ENCODE peak calls at places on chromosome X, in four cellular contexts. Z is IMR-90, Q is PC-9, W is HFFc6. B is an unnamed sample.
A peak's percentile ranks its signal among the peaks of the same experiment; 100 is the strongest.

GRCh38 chrX:48919947-48920712 is 1.3 kb upstream of the PIM2 start:
- DNase-seq in Z (no peak), Q (no peak), W (no peak), B (no peak)

GRCh38 chrX:133670394-133670793 is 255.1 kb upstream of the GPC4 start:
- DNase-seq in W (no peak), Z (peak; percentile 31), Q (peak; percentile 13), B (peak; percentile 20)

GRCh38 chrX:1673337-1673736 is 58.5 kb downstream of the ASMT start:
- DNase-seq in Q (no peak), Z (no peak), W (no peak), B (peak; percentile 44)

GRCh38 chrX:112653017-112653416 is 26.7 kb downstream of the LHFPL1 start:
- DNase-seq in Z (no peak), W (no peak), Q (no peak), B (no peak)

GRCh38 chrX:10117864-10118377 is 38.9 kb upstream of the CLCN4 start:
- DNase-seq in Q (no peak), Z (no peak), W (no peak), B (no peak)

GRCh38 chrX:39144323-39144722 is 343.1 kb downstream of the MID1IP1 start:
- DNase-seq in Q (no peak), W (no peak), Z (no peak), B (no peak)

GRCh38 chrX:123818243-123818642 is 41.6 kb upstream of the XIAP start:
- DNase-seq in Q (peak; percentile 34), W (peak; percentile 87), Z (peak; percentile 84), B (peak; percentile 37)

GRCh38 chrX:39162322-39162721 is 361.1 kb downstream of the MID1IP1 start:
- DNase-seq in Z (no peak), W (no peak), Q (no peak), B (no peak)

GRCh38 chrX:109475174-109475891 is 6.6 kb downstream of the GUCY2F start:
- DNase-seq in Z (peak; percentile 34), Q (peak; percentile 26), W (peak; percentile 21), B (peak; percentile 41)

GRCh38 chrX:23610491-23610890 is 56.8 kb upstream of the PRDX4 start:
- DNase-seq in Z (peak; percentile 3), Q (no peak), W (no peak), B (no peak)

GRCh38 chrX:107729558-107730297 is 45.9 kb downstream of the TSC22D3 start:
- DNase-seq in Q (peak; percentile 68), W (no peak), Z (no peak), B (peak; percentile 21)

GRCh38 chrX:31423575-31424284 is 351.9 kb upstream of the FTHL17 start:
- DNase-seq in Q (peak; percentile 15), W (peak; percentile 18), Z (peak; percentile 62), B (peak; percentile 60)

GRCh38 chrX:110310000-110310790 is 7.7 kb downstream of the AMMECR1 start:
- DNase-seq in Q (no peak), W (no peak), Z (no peak), B (no peak)

GRCh38 chrX:46587753-46588171 is 14.2 kb downstream of the CHST7 start:
- DNase-seq in Z (no peak), Q (no peak), W (no peak), B (no peak)

GRCh38 chrX:48957477-48957826 is at the start of gene OTUD5:
- DNase-seq in Z (no peak), Q (no peak), W (no peak), B (peak; percentile 71)

GRCh38 chrX:153225438-153226098 is 46.5 kb downstream of the MAGEA1 start:
- DNase-seq in W (no peak), Q (no peak), Z (no peak), B (no peak)

GRCh38 chrX:48965959-48966358 is 5.7 kb downstream of the KCND1 start:
- DNase-seq in Q (no peak), W (no peak), Z (no peak), B (no peak)

GRCh38 chrX:126165401-126165720 is 728 bp downstream of the DCAF12L2 start:
- DNase-seq in W (no peak), Q (no peak), Z (no peak), B (no peak)

GRCh38 chrX:15737957-15738685 is at the start of gene CA5B:
- DNase-seq in Q (peak; percentile 99), Z (peak; percentile 57), W (peak; percentile 48), B (peak; percentile 99)

GRCh38 chrX:86946569-86946968 is 571.0 kb upstream of the KLHL4 start:
- DNase-seq in W (no peak), Q (peak; percentile 0), Z (peak; percentile 24), B (peak; percentile 3)

GRCh38 chrX:16786791-16787735 is 797 bp downstream of the TXLNG start:
- DNase-seq in Z (no peak), Q (peak; percentile 11), W (peak; percentile 0), B (peak; percentile 21)

GRCh38 chrX:107574054-107574683 is 54.1 kb upstream of the PRPS1 start:
- DNase-seq in W (peak; percentile 74), Z (peak; percentile 85), Q (no peak), B (no peak)

GRCh38 chrX:38847903-38848230 is 46.6 kb downstream of the MID1IP1 start:
- DNase-seq in W (no peak), Z (no peak), Q (no peak), B (no peak)

GRCh38 chrX:22118161-22118830 is 86.2 kb downstream of the PHEX start:
- DNase-seq in Q (peak; percentile 5), W (no peak), Z (peak; percentile 23), B (no peak)

GRCh38 chrX:112705726-112706125 is 26.0 kb upstream of the LHFPL1 start:
- DNase-seq in Q (no peak), Z (no peak), W (no peak), B (no peak)

GRCh38 chrX:16138108-16138427 is 14.7 kb downstream of the GRPR start:
- DNase-seq in Z (no peak), Q (no peak), W (no peak), B (no peak)

GRCh38 chrX:25023908-25024307 is 8.1 kb upstream of the ARX start:
- DNase-seq in W (no peak), Z (no peak), Q (no peak), B (no peak)

GRCh38 chrX:25020391-25021131 is 4.8 kb upstream of the ARX start:
- DNase-seq in Q (peak; percentile 40), Z (no peak), W (no peak), B (peak; percentile 59)

GRCh38 chrX:25021132-25021498 is 5.3 kb upstream of the ARX start:
- DNase-seq in Z (no peak), Q (no peak), W (no peak), B (no peak)

GRCh38 chrX:25019707-25020390 is 4.1 kb upstream of the ARX start:
- DNase-seq in Z (no peak), Q (no peak), W (no peak), B (no peak)

GRCh38 chrX:25022499-25023325 is 6.9 kb upstream of the ARX start:
- DNase-seq in Z (no peak), W (no peak), Q (no peak), B (no peak)
- TF ChIP-seq CTCF in Z (no peak), W (peak; percentile 33), Q (no peak), B (no peak)

DNA sequence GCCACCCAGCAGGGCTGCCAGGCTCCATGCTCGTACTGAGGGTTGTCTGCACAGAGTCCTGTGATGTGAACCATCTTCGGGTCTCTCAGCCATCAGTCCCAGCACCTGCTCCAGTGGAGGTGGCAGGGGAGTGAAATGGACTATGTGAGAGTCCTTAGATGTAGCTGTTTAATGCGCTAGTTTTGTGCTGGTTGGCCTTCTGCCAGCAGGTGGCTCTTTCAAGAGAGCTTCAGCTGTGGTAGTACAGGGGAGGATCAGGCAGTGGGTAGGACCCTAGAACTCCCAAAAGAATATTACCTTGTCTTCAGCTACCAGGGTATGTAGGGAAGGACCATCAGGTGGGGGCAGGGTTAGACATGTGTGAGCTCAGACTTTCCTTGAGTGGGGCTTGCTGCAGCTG is 1066.0 kb downstream of the GLUD2 start:
- DNase-seq in Z (no peak), W (no peak), Q (no peak), B (no peak)
- TF ChIP-seq CTCF in Z (no peak), W (no peak), Q (no peak), B (no peak)

DNA sequence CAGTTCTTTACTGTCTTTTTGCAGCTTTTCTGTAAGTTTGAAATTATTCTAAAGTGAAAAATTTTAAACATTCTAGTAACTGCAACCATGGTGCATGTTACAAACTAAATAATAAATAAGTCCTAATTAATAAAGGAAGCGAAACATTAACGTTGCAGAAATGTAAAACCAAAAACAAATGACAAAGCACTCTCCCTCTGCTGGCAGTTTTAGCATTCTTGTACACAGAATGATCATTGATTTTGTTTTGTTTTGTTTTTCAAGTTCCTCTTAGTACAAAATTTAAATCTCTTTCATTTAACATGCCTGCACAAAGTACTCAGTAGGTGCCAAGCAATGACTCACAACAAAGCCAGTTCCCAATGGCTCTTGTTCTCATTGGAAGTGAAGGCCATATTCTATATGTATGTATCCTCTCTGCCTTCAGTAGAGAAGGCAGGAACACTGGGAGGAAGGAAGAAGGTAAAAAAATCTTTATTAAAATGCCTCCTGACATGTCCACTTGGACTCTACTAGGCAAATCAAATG is 13.7 kb upstream of the TMSB4X start:
- DNase-seq in Z (no peak), W (no peak), Q (no peak), B (no peak)
- TF ChIP-seq CTCF in Z (no peak), W (no peak), Q (no peak), B (no peak)

GRCh38 chrX:35098419-35098818 is 155.8 kb downstream of the FAM47B start:
- DNase-seq in Z (no peak), W (no peak), Q (no peak), B (no peak)
- TF ChIP-seq CTCF in Z (no peak), W (peak; percentile 36), Q (no peak), B (no peak)

GRCh38 chrX:150052226-150052625 is 113.9 kb upstream of the EOLA2 start:
- DNase-seq in Q (no peak), W (no peak), Z (no peak), B (no peak)
- TF ChIP-seq CTCF in Q (no peak), W (no peak), Z (no peak), B (no peak)

GRCh38 chrX:106415276-106415895 is 196.4 kb upstream of the RADX start:
- DNase-seq in W (peak; percentile 0), Q (peak; percentile 6), Z (peak; percentile 13), B (peak; percentile 22)
- TF ChIP-seq CTCF in W (peak; percentile 71), Q (peak; percentile 76), Z (peak; percentile 59), B (peak; percentile 61)

GRCh38 chrX:135591871-135592270 is 71.4 kb downstream of the INTS6L start:
- DNase-seq in Z (no peak), Q (no peak), W (no peak), B (no peak)

GRCh38 chrX:135595543-135595942 is 75.1 kb downstream of the INTS6L start:
- DNase-seq in Z (no peak), W (no peak), Q (no peak), B (no peak)

GRCh38 chrX:135596495-135596894 is 76.0 kb downstream of the INTS6L start:
- DNase-seq in W (peak; percentile 4), Z (peak; percentile 16), Q (no peak), B (peak; percentile 20)
- TF ChIP-seq CTCF in W (peak; percentile 79), Z (peak; percentile 55), Q (peak; percentile 46), B (no peak)